ENCODE peak calls at places on chromosome 17, in six cellular contexts. One of them, this sample, is unnamed.

GRCh38 chr17:14201087-14201486 is 35.6 kb downstream of the CDRT15 start:
- DNase-seq in psoas muscle: no peak
- DNase-seq in CD4-positive, CD25-positive, alpha-beta regulatory T cell: peak; percentile 90
- DNase-seq in ovary: no peak
- DNase-seq in neural progenitor cell: no peak
- DNase-seq in IMR-90: peak; percentile 8
- DNase-seq in this sample: no peak

GRCh38 chr17:71180801-71181385 is 939.9 kb upstream of the SOX9 start:
- DNase-seq in psoas muscle: no peak
- DNase-seq in CD4-positive, CD25-positive, alpha-beta regulatory T cell: no peak
- DNase-seq in ovary: no peak
- DNase-seq in neural progenitor cell: no peak
- DNase-seq in IMR-90: peak; percentile 52
- DNase-seq in this sample: no peak

GRCh38 chr17:8995711-8996110 is 25.6 kb upstream of the NTN1 start:
- DNase-seq in psoas muscle: no peak
- DNase-seq in CD4-positive, CD25-positive, alpha-beta regulatory T cell: no peak
- DNase-seq in ovary: no peak
- DNase-seq in neural progenitor cell: peak; percentile 42
- DNase-seq in IMR-90: no peak
- DNase-seq in this sample: no peak

GRCh38 chr17:61335105-61335844 is 64.4 kb upstream of the TBX2 start:
- DNase-seq in psoas muscle: no peak
- DNase-seq in CD4-positive, CD25-positive, alpha-beta regulatory T cell: no peak
- DNase-seq in ovary: peak; percentile 52
- DNase-seq in neural progenitor cell: no peak
- DNase-seq in IMR-90: peak; percentile 93
- DNase-seq in this sample: no peak

GRCh38 chr17:78794399-78794798 is 12.3 kb upstream of the CYTH1 start:
- DNase-seq in psoas muscle: no peak
- DNase-seq in CD4-positive, CD25-positive, alpha-beta regulatory T cell: no peak
- DNase-seq in ovary: no peak
- DNase-seq in neural progenitor cell: no peak
- DNase-seq in IMR-90: no peak
- DNase-seq in this sample: no peak

GRCh38 chr17:21282231-21282630 is 2.3 kb upstream of the MAP2K3 start:
- DNase-seq in psoas muscle: peak; percentile 74
- DNase-seq in CD4-positive, CD25-positive, alpha-beta regulatory T cell: no peak
- DNase-seq in ovary: no peak
- DNase-seq in neural progenitor cell: no peak
- DNase-seq in IMR-90: peak; percentile 98
- DNase-seq in this sample: peak; percentile 78

GRCh38 chr17:80003969-80004368 is 31.7 kb downstream of the TBC1D16 start:
- DNase-seq in psoas muscle: no peak
- DNase-seq in CD4-positive, CD25-positive, alpha-beta regulatory T cell: no peak
- DNase-seq in ovary: no peak
- DNase-seq in neural progenitor cell: no peak
- DNase-seq in IMR-90: no peak
- DNase-seq in this sample: no peak

GRCh38 chr17:75769536-75769935 is 4.5 kb upstream of the GALK1 start:
- DNase-seq in psoas muscle: no peak
- DNase-seq in CD4-positive, CD25-positive, alpha-beta regulatory T cell: no peak
- DNase-seq in ovary: no peak
- DNase-seq in neural progenitor cell: no peak
- DNase-seq in IMR-90: no peak
- DNase-seq in this sample: no peak

GRCh38 chr17:17757944-17758343 is 76.7 kb downstream of the RAI1 start:
- DNase-seq in psoas muscle: no peak
- DNase-seq in CD4-positive, CD25-positive, alpha-beta regulatory T cell: no peak
- DNase-seq in ovary: no peak
- DNase-seq in neural progenitor cell: no peak
- DNase-seq in IMR-90: no peak
- DNase-seq in this sample: no peak

GRCh38 chr17:83177611-83178532 is 98.5 kb downstream of the METRNL start:
- DNase-seq in psoas muscle: no peak
- DNase-seq in CD4-positive, CD25-positive, alpha-beta regulatory T cell: no peak
- DNase-seq in ovary: peak; percentile 35
- DNase-seq in neural progenitor cell: no peak
- DNase-seq in IMR-90: no peak
- DNase-seq in this sample: no peak

GRCh38 chr17:74163836-74164235 is 39.6 kb upstream of the RPL38 start:
- DNase-seq in psoas muscle: no peak
- DNase-seq in CD4-positive, CD25-positive, alpha-beta regulatory T cell: no peak
- DNase-seq in ovary: no peak
- DNase-seq in neural progenitor cell: no peak
- DNase-seq in IMR-90: no peak
- DNase-seq in this sample: no peak

GRCh38 chr17:79678091-79678731 is 52.5 kb upstream of the ENPP7 start:
- DNase-seq in psoas muscle: no peak
- DNase-seq in CD4-positive, CD25-positive, alpha-beta regulatory T cell: no peak
- DNase-seq in ovary: no peak
- DNase-seq in neural progenitor cell: no peak
- DNase-seq in IMR-90: no peak
- DNase-seq in this sample: no peak

GRCh38 chr17:41914358-41914766 is 4.4 kb downstream of the ACLY start:
- DNase-seq in psoas muscle: no peak
- DNase-seq in CD4-positive, CD25-positive, alpha-beta regulatory T cell: no peak
- DNase-seq in ovary: no peak
- DNase-seq in neural progenitor cell: peak; percentile 46
- DNase-seq in IMR-90: peak; percentile 24
- DNase-seq in this sample: no peak

GRCh38 chr17:58338907-58339774 is 10.5 kb upstream of the TSPOAP1 start:
- DNase-seq in psoas muscle: no peak
- DNase-seq in CD4-positive, CD25-positive, alpha-beta regulatory T cell: peak; percentile 82
- DNase-seq in ovary: peak; percentile 28
- DNase-seq in neural progenitor cell: peak; percentile 26
- DNase-seq in IMR-90: peak; percentile 88
- DNase-seq in this sample: no peak

GRCh38 chr17:557371-557770 is 157.3 kb downstream of the VPS53 start:
- DNase-seq in psoas muscle: no peak
- DNase-seq in CD4-positive, CD25-positive, alpha-beta regulatory T cell: no peak
- DNase-seq in ovary: no peak
- DNase-seq in neural progenitor cell: no peak
- DNase-seq in IMR-90: peak; percentile 61
- DNase-seq in this sample: no peak

GRCh38 chr17:39209317-39210092 is 9.4 kb downstream of the RPL19 start:
- DNase-seq in psoas muscle: peak; percentile 85
- DNase-seq in CD4-positive, CD25-positive, alpha-beta regulatory T cell: peak; percentile 57
- DNase-seq in ovary: peak; percentile 89
- DNase-seq in neural progenitor cell: peak; percentile 57
- DNase-seq in IMR-90: peak; percentile 69
- DNase-seq in this sample: peak; percentile 80

GRCh38 chr17:60327122-60327869 is 64.6 kb downstream of the USP32 start:
- DNase-seq in psoas muscle: no peak
- DNase-seq in CD4-positive, CD25-positive, alpha-beta regulatory T cell: no peak
- DNase-seq in ovary: no peak
- DNase-seq in neural progenitor cell: peak; percentile 70
- DNase-seq in IMR-90: no peak
- DNase-seq in this sample: no peak

GRCh38 chr17:79742951-79743476 is 12.3 kb downstream of the ENPP7 start:
- DNase-seq in psoas muscle: no peak
- DNase-seq in CD4-positive, CD25-positive, alpha-beta regulatory T cell: no peak
- DNase-seq in ovary: no peak
- DNase-seq in neural progenitor cell: peak; percentile 21
- DNase-seq in IMR-90: no peak
- DNase-seq in this sample: no peak

GRCh38 chr17:46773676-46774075 is 44.8 kb downstream of the WNT3 start:
- DNase-seq in psoas muscle: no peak
- DNase-seq in CD4-positive, CD25-positive, alpha-beta regulatory T cell: no peak
- DNase-seq in ovary: no peak
- DNase-seq in neural progenitor cell: no peak
- DNase-seq in IMR-90: no peak
- DNase-seq in this sample: no peak

GRCh38 chr17:64016248-64016784 is 4.1 kb downstream of the ICAM2 start:
- DNase-seq in psoas muscle: no peak
- DNase-seq in CD4-positive, CD25-positive, alpha-beta regulatory T cell: peak; percentile 55
- DNase-seq in ovary: no peak
- DNase-seq in neural progenitor cell: no peak
- DNase-seq in IMR-90: no peak
- DNase-seq in this sample: no peak

GRCh38 chr17:207775-208174 is 26.3 kb upstream of the DOC2B start:
- DNase-seq in psoas muscle: no peak
- DNase-seq in CD4-positive, CD25-positive, alpha-beta regulatory T cell: no peak
- DNase-seq in ovary: no peak
- DNase-seq in neural progenitor cell: no peak
- DNase-seq in IMR-90: no peak
- DNase-seq in this sample: no peak

GRCh38 chr17:69501591-69502468 is 87.3 kb downstream of the MAP2K6 start:
- DNase-seq in psoas muscle: peak; percentile 34
- DNase-seq in CD4-positive, CD25-positive, alpha-beta regulatory T cell: no peak
- DNase-seq in ovary: peak; percentile 45
- DNase-seq in neural progenitor cell: peak; percentile 27
- DNase-seq in IMR-90: peak; percentile 90
- DNase-seq in this sample: no peak

GRCh38 chr17:82110298-82110697 is 12.3 kb upstream of the FASN start:
- DNase-seq in psoas muscle: no peak
- DNase-seq in CD4-positive, CD25-positive, alpha-beta regulatory T cell: peak; percentile 60
- DNase-seq in ovary: no peak
- DNase-seq in neural progenitor cell: no peak
- DNase-seq in IMR-90: no peak
- DNase-seq in this sample: no peak

GRCh38 chr17:8951210-8951609 is 14.3 kb downstream of the PIK3R5 start:
- DNase-seq in psoas muscle: no peak
- DNase-seq in CD4-positive, CD25-positive, alpha-beta regulatory T cell: no peak
- DNase-seq in ovary: no peak
- DNase-seq in neural progenitor cell: no peak
- DNase-seq in IMR-90: no peak
- DNase-seq in this sample: no peak

GRCh38 chr17:80945736-80946135 is 45.9 kb upstream of the CHMP6 start:
- DNase-seq in psoas muscle: no peak
- DNase-seq in CD4-positive, CD25-positive, alpha-beta regulatory T cell: no peak
- DNase-seq in ovary: peak; percentile 21
- DNase-seq in neural progenitor cell: no peak
- DNase-seq in IMR-90: no peak
- DNase-seq in this sample: no peak

GRCh38 chr17:74132354-74132753 is 71.1 kb upstream of the RPL38 start:
- DNase-seq in psoas muscle: no peak
- DNase-seq in CD4-positive, CD25-positive, alpha-beta regulatory T cell: no peak
- DNase-seq in ovary: no peak
- DNase-seq in neural progenitor cell: no peak
- DNase-seq in IMR-90: no peak
- DNase-seq in this sample: no peak

DNA sequence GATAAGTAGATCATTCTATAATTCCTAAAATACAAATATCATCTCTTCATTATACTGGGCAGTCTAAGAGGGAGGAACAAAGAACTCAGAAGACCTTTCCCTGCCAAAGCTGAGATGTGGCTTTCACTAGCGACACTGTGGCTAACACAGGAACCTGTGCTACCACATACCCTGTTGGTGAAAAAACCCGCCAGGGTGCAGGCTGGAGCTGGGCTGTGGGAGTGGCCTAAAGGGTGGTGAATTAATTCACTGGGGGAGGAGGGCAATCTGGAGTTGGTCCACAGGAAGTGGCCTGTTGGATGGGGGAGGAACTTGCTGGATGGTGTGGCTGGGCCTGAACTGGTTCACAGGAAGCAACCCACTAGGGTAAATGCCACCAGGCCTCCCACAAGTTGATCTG is 7.4 kb downstream of the ZNF594 start:
- DNase-seq in psoas muscle: no peak
- DNase-seq in CD4-positive, CD25-positive, alpha-beta regulatory T cell: no peak
- DNase-seq in ovary: no peak
- DNase-seq in neural progenitor cell: no peak
- DNase-seq in IMR-90: no peak
- DNase-seq in this sample: no peak
- H3K9me3 ChIP-seq in psoas muscle: peaks cover 93% of the 10 kb centered on the region
- H3K9me3 ChIP-seq in CD4-positive, CD25-positive, alpha-beta regulatory T cell: peaks cover 71% of the 10 kb centered on the region
- H3K9me3 ChIP-seq in ovary: peaks cover 22% of the 10 kb centered on the region
- H3K9me3 ChIP-seq in neural progenitor cell: peaks cover 98% of the 10 kb centered on the region
- H3K9me3 ChIP-seq in IMR-90: peaks cover 75% of the 10 kb centered on the region
- H3K9me3 ChIP-seq in this sample: peaks cover 88% of the 10 kb centered on the region

GRCh38 chr17:40551874-40552768 is 13.2 kb downstream of the CCR7 start:
- DNase-seq in psoas muscle: peak; percentile 62
- DNase-seq in CD4-positive, CD25-positive, alpha-beta regulatory T cell: no peak
- DNase-seq in ovary: peak; percentile 65
- DNase-seq in neural progenitor cell: no peak
- DNase-seq in IMR-90: peak; percentile 99
- DNase-seq in this sample: no peak

GRCh38 chr17:40552806-40553693 is 12.2 kb downstream of the CCR7 start:
- DNase-seq in psoas muscle: no peak
- DNase-seq in CD4-positive, CD25-positive, alpha-beta regulatory T cell: no peak
- DNase-seq in ovary: no peak
- DNase-seq in neural progenitor cell: no peak
- DNase-seq in IMR-90: no peak
- DNase-seq in this sample: no peak

GRCh38 chr17:40548982-40549680 is 16.1 kb downstream of the CCR7 start:
- DNase-seq in psoas muscle: no peak
- DNase-seq in CD4-positive, CD25-positive, alpha-beta regulatory T cell: no peak
- DNase-seq in ovary: no peak
- DNase-seq in neural progenitor cell: no peak
- DNase-seq in IMR-90: peak; percentile 98
- DNase-seq in this sample: no peak

GRCh38 chr17:40550608-40551007 is 14.7 kb downstream of the CCR7 start:
- DNase-seq in psoas muscle: peak; percentile 76
- DNase-seq in CD4-positive, CD25-positive, alpha-beta regulatory T cell: no peak
- DNase-seq in ovary: peak; percentile 78
- DNase-seq in neural progenitor cell: no peak
- DNase-seq in IMR-90: peak; percentile 74
- DNase-seq in this sample: no peak

GRCh38 chr17:40551091-40551873 is 14.0 kb downstream of the CCR7 start:
- DNase-seq in psoas muscle: peak; percentile 86
- DNase-seq in CD4-positive, CD25-positive, alpha-beta regulatory T cell: no peak
- DNase-seq in ovary: peak; percentile 92
- DNase-seq in neural progenitor cell: no peak
- DNase-seq in IMR-90: peak; percentile 100
- DNase-seq in this sample: no peak
- H3K27ac ChIP-seq in psoas muscle: peak overlapping the region; percentile 63
- H3K27ac ChIP-seq in CD4-positive, CD25-positive, alpha-beta regulatory T cell: peak overlapping the region; percentile 26
- H3K27ac ChIP-seq in ovary: peak overlapping the region; percentile 82
- H3K27ac ChIP-seq in neural progenitor cell: no peak overlapping the region
- H3K27ac ChIP-seq in IMR-90: peak overlapping the region; percentile 98
- H3K27ac ChIP-seq in this sample: peak overlapping the region; percentile 35

GRCh38 chr17:50048988-50049387 is 6.9 kb upstream of the ITGA3 start:
- DNase-seq in psoas muscle: no peak
- DNase-seq in CD4-positive, CD25-positive, alpha-beta regulatory T cell: no peak
- DNase-seq in ovary: no peak
- DNase-seq in neural progenitor cell: no peak
- DNase-seq in IMR-90: no peak
- DNase-seq in this sample: no peak
- H3K4me1 ChIP-seq in psoas muscle: peaks cover 12% of the 10 kb centered on the region
- H3K4me1 ChIP-seq in CD4-positive, CD25-positive, alpha-beta regulatory T cell: no peaks in the 10 kb centered on the region
- H3K4me1 ChIP-seq in ovary: peaks cover 3% of the 10 kb centered on the region
- H3K4me1 ChIP-seq in neural progenitor cell: peaks cover 5% of the 10 kb centered on the region
- H3K4me1 ChIP-seq in IMR-90: peaks cover 44% of the 10 kb centered on the region
- H3K4me1 ChIP-seq in this sample: peaks cover 45% of the 10 kb centered on the region

DNA sequence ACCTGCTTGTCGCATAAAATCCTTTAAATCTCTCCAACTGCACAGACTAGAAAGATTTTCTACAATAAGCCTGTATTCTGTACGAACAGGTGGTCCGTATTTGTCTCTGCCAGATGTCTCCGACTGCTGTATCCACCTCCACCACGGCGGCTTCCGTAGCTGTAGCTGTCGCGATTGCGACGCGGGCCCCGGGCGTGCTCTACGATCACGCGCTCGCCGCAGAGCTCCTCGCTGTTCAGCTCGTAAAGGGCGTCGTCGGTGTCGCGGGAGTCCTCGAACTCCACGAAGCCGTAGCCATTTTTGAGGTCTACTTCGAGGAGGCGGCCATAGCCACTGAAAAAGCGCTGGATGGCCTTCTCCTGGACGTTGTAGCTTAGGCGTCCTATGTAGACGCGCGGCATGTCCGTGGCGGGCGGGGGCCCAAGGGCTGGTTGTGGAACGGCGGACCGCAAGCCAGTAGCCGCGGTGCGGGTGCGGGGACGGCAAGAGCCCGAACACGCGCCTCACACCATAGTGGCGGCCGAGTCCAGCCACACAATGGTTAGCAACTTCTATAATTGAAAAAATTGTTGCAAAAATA is 36.1 kb downstream of the ZNF624 start:
- DNase-seq in psoas muscle: no peak
- DNase-seq in CD4-positive, CD25-positive, alpha-beta regulatory T cell: no peak
- DNase-seq in ovary: no peak
- DNase-seq in neural progenitor cell: no peak
- DNase-seq in IMR-90: no peak
- DNase-seq in this sample: no peak
- H3K9me3 ChIP-seq in psoas muscle: peaks cover 70% of the 10 kb centered on the region
- H3K9me3 ChIP-seq in CD4-positive, CD25-positive, alpha-beta regulatory T cell: peaks cover 59% of the 10 kb centered on the region
- H3K9me3 ChIP-seq in ovary: no peaks in the 10 kb centered on the region
- H3K9me3 ChIP-seq in neural progenitor cell: peaks cover 42% of the 10 kb centered on the region
- H3K9me3 ChIP-seq in IMR-90: peaks cover 35% of the 10 kb centered on the region
- H3K9me3 ChIP-seq in this sample: peaks cover 55% of the 10 kb centered on the region